ENCODE peak calls at places on chromosomes 11 and 22, in six cellular contexts. One of them, this sample, is unnamed.

GRCh38 chr11:44082645-44083044 is 12.8 kb upstream of the EXT2 start:
- DNase-seq in 8988T: no peak
- DNase-seq in right cardiac atrium: no peak
- DNase-seq in activated CD8-positive, alpha-beta memory T cell treated with anti-CD3 and anti-CD28 coated beads for 24 hours: no peak
- DNase-seq in LoVo: no peak
- DNase-seq in cardiac muscle cell: no peak
- DNase-seq in this sample: no peak

GRCh38 chr22:19900707-19901436 is 40.7 kb upstream of the COMT start:
- DNase-seq in 8988T: no peak
- DNase-seq in right cardiac atrium: peak; percentile 24
- DNase-seq in activated CD8-positive, alpha-beta memory T cell treated with anti-CD3 and anti-CD28 coated beads for 24 hours: no peak
- DNase-seq in LoVo: no peak
- DNase-seq in cardiac muscle cell: no peak
- DNase-seq in this sample: no peak

GRCh38 chr11:131064373-131064991 is 148.2 kb upstream of the SNX19 start:
- DNase-seq in 8988T: peak; percentile 18
- DNase-seq in right cardiac atrium: peak; percentile 72
- DNase-seq in activated CD8-positive, alpha-beta memory T cell treated with anti-CD3 and anti-CD28 coated beads for 24 hours: no peak
- DNase-seq in LoVo: peak; percentile 37
- DNase-seq in cardiac muscle cell: peak; percentile 72
- DNase-seq in this sample: no peak

GRCh38 chr11:78907636-78908035 is 333.0 kb upstream of the NARS2 start:
- DNase-seq in 8988T: no peak
- DNase-seq in right cardiac atrium: no peak
- DNase-seq in activated CD8-positive, alpha-beta memory T cell treated with anti-CD3 and anti-CD28 coated beads for 24 hours: no peak
- DNase-seq in LoVo: no peak
- DNase-seq in cardiac muscle cell: no peak
- DNase-seq in this sample: no peak

GRCh38 chr22:19962246-19962908 is 20.8 kb upstream of the TXNRD2 start:
- DNase-seq in 8988T: no peak
- DNase-seq in right cardiac atrium: peak; percentile 90
- DNase-seq in activated CD8-positive, alpha-beta memory T cell treated with anti-CD3 and anti-CD28 coated beads for 24 hours: peak; percentile 82
- DNase-seq in LoVo: peak; percentile 41
- DNase-seq in cardiac muscle cell: peak; percentile 83
- DNase-seq in this sample: no peak

GRCh38 chr11:30282289-30282631 is 40.6 kb upstream of the ARL14EP start:
- DNase-seq in 8988T: no peak
- DNase-seq in right cardiac atrium: peak; percentile 41
- DNase-seq in activated CD8-positive, alpha-beta memory T cell treated with anti-CD3 and anti-CD28 coated beads for 24 hours: peak; percentile 57
- DNase-seq in LoVo: no peak
- DNase-seq in cardiac muscle cell: no peak
- DNase-seq in this sample: no peak

GRCh38 chr11:33039274-33040126 is at the start of gene TCP11L1:
- DNase-seq in 8988T: peak; percentile 73
- DNase-seq in right cardiac atrium: peak; percentile 95
- DNase-seq in activated CD8-positive, alpha-beta memory T cell treated with anti-CD3 and anti-CD28 coated beads for 24 hours: peak; percentile 92
- DNase-seq in LoVo: peak; percentile 94
- DNase-seq in cardiac muscle cell: peak; percentile 97
- DNase-seq in this sample: peak; percentile 94

GRCh38 chr22:28942801-28943500 is 59.6 kb downstream of the ZNRF3 start:
- DNase-seq in 8988T: no peak
- DNase-seq in right cardiac atrium: no peak
- DNase-seq in activated CD8-positive, alpha-beta memory T cell treated with anti-CD3 and anti-CD28 coated beads for 24 hours: no peak
- DNase-seq in LoVo: no peak
- DNase-seq in cardiac muscle cell: no peak
- DNase-seq in this sample: no peak

GRCh38 chr22:25546751-25547150 is 17.7 kb upstream of the GRK3 start:
- DNase-seq in 8988T: no peak
- DNase-seq in right cardiac atrium: peak; percentile 49
- DNase-seq in activated CD8-positive, alpha-beta memory T cell treated with anti-CD3 and anti-CD28 coated beads for 24 hours: no peak
- DNase-seq in LoVo: no peak
- DNase-seq in cardiac muscle cell: no peak
- DNase-seq in this sample: no peak

This sample was measured in vagina.